ENCODE peak calls at places on chromosomes 2 and 18, in four cellular contexts. B is WTC11, K is K562, T is GM12878. E is an unnamed sample.

GRCh38 chr2:70132244-70133126 is 45.2 kb downstream of the PCBP1 start:
- DNase-seq in B (no peak), K (no peak), T (no peak), E (peak)

GRCh38 chr18:34258176-34258575 is 33.5 kb upstream of the NOL4 start:
- DNase-seq in B (no peak), K (no peak), T (no peak), E (no peak)

GRCh38 chr2:139055165-139055564 is 275.0 kb upstream of the NXPH2 start:
- DNase-seq in B (no peak), K (no peak), T (no peak), E (no peak)

GRCh38 chr2:138275292-138275690 is 226.3 kb upstream of the SPOPL start:
- DNase-seq in B (no peak), K (no peak), T (no peak), E (peak)

GRCh38 chr2:203846490-203847105 is 21.0 kb upstream of the CTLA4 start:
- DNase-seq in B (no peak), K (no peak), T (no peak), E (no peak)

GRCh38 chr2:88113069-88113468 is 14.8 kb downstream of the FABP1 start:
- DNase-seq in B (no peak), K (no peak), T (no peak), E (no peak)

GRCh38 chr18:29616885-29617284 is 1425.7 kb downstream of the DSC3 start:
- DNase-seq in B (no peak), K (no peak), T (no peak), E (no peak)

GRCh38 chr2:158464426-158465281 is 7.9 kb downstream of the PKP4 start:
- DNase-seq in B (no peak), K (peak), T (no peak), E (peak)

GRCh38 chr2:138829326-138829725 is 49.1 kb upstream of the NXPH2 start:
- DNase-seq in B (peak), K (peak), T (no peak), E (peak)

GRCh38 chr18:24136967-24137373 is 1.9 kb upstream of the CABYR start:
- DNase-seq in B (no peak), K (no peak), T (no peak), E (no peak)

GRCh38 chr2:32442020-32442467 is 85.2 kb downstream of the BIRC6 start:
- DNase-seq in B (no peak), K (no peak), T (no peak), E (peak)

GRCh38 chr2:28707592-28707991 is 44.0 kb upstream of the PPP1CB start:
- DNase-seq in B (no peak), K (no peak), T (no peak), E (no peak)

GRCh38 chr2:26540977-26541376 is 63.1 kb upstream of the OTOF start:
- DNase-seq in B (no peak), K (no peak), T (no peak), E (no peak)

GRCh38 chr2:39664478-39664877 is 1.2 kb upstream of the TMEM178A start:
- DNase-seq in B (no peak), K (no peak), T (no peak), E (no peak)

DNA sequence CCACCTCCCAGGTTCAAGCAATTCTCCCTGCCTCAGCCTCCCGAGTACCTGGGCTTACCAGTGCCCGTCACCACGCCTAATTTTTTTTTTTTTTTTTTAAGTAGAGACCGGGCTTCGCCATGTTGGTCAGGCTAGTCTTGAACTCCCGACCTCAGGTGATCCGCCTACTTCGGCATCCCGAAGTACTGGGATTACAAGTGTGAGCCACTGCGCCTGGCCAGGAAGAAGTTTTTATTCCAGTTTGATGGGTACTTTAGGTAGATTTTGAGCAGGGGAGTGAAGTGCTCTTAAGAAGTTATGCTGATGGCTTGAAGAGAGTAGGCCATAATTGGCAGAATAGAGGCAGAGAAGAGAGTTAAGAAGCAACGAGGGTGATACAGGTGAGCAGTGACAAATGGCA is 25.3 kb downstream of the FZD5 start:
- DNase-seq in B (no peak), K (no peak), T (no peak), E (no peak)
- TF ChIP-seq CREM in B (no peak), K (no peak), T (no peak), E (no peak)

DNA sequence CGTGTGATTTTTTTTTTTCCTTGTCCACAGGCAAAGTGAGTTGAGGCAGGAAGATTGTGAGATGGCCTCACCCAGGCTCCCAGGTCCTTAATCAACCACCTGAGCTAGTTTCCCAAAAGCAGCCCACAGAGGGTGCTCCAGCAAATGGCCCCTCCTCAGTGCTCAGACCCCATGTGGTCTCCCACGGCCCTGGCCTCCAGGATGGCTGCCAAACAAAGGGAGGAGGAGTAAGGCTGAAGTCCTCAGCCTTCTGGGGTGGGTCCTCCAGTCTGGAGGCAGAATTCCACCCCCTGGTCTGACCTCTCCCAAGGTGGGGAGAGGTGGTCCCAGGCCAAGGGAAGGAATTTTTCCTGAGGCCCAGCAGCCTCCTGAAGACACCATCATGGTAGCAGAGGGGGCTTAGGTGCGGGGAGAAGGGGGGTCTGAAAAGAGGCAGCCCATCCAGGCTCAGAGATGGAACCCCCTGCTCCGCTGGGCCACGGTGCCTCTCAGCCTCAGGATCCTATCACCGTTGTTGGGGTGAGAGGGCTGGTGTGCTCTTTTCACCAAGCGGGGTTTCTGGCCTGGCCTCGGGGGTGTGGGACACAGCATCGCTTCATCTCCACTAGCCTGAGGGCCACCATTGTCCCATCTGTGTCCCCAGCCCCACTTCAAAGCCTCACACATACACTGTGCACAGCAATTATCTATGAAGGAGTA is 2.3 kb downstream of the NGEF start:
- DNase-seq in B (no peak), K (no peak), T (no peak), E (no peak)
- TF ChIP-seq CREM in B (no peak), K (no peak), T (no peak), E (no peak)

DNA sequence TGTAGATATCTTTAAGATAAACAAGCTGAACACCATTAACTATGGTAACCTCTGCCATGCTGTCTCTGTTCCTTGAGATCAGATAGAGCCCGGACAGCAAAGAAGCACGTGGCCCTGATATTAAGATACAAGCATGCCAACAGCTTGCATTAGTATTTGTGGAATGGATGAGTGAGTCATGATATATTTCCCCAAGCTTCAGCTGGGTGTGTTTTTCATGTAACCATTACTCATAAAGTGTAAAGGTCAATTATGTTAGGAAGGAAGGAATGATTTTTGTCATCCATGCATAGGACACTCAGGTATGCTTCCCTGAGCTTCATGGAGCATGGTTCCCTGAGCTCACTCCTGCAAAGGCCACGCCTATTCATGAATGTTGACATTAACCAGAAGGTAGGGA is 74.6 kb downstream of the ARL4C start:
- DNase-seq in B (no peak), K (no peak), T (no peak), E (peak)
- TF ChIP-seq CREM in B (no peak), K (no peak), T (no peak), E (no peak)

DNA sequence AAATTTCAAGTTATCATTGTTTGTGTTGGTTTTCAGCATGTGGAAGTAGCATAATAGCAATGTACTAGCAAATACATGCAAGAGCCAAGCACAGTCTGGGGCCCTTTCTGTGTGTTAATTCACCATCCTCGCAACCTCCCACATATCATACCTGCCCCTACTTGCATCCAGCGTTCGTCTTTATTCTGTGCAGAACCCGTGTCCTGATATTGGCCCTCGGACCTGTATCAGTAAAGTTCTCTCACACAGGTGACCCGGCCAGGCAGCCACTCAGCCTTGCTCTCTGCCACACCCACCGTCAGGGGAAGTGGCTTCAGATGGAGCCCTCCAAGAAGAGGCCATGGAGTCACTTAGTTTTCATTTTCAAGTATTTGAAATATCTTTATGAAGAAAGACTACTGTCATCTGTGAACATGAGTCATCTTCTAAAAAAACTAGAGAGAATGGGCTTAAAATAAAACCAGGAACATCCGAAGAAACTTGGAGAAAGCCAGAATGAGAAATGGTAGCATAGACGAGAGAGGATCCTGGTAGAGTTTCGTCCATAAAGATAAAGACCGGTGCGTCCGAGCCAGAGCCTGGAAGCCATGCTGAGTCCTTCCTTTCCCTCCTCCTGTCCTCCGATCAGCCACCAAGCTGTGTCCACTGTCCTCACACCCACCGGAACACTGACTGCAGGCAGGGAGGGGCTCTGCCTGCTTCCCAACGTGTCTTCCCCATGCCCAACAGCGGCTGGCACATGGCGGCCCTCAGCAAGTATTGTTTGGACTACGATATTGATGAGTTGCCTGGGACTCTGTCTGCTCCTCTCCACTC is 57.3 kb upstream of the RPL31 start:
- DNase-seq in B (no peak), K (no peak), T (no peak), E (no peak)
- TF ChIP-seq CREM in B (no peak), K (no peak), T (no peak), E (no peak)

GRCh38 chr2:128380061-128380889 is 61.6 kb upstream of the HS6ST1 start:
- DNase-seq in B (peak), K (no peak), T (no peak), E (no peak)

GRCh38 chr2:128377071-128377910 is 58.6 kb upstream of the HS6ST1 start:
- DNase-seq in B (peak), K (no peak), T (no peak), E (no peak)

GRCh38 chr2:128378231-128379020 is 59.8 kb upstream of the HS6ST1 start:
- DNase-seq in B (peak), K (no peak), T (no peak), E (no peak)

GRCh38 chr2:128381001-128381938 is 62.6 kb upstream of the HS6ST1 start:
- DNase-seq in B (peak), K (no peak), T (no peak), E (peak)

GRCh38 chr2:128379021-128380005 is 60.6 kb upstream of the HS6ST1 start:
- DNase-seq in B (peak), K (no peak), T (no peak), E (peak)
- TF ChIP-seq CREM in B (no peak), K (no peak), T (no peak), E (peak)

DNA sequence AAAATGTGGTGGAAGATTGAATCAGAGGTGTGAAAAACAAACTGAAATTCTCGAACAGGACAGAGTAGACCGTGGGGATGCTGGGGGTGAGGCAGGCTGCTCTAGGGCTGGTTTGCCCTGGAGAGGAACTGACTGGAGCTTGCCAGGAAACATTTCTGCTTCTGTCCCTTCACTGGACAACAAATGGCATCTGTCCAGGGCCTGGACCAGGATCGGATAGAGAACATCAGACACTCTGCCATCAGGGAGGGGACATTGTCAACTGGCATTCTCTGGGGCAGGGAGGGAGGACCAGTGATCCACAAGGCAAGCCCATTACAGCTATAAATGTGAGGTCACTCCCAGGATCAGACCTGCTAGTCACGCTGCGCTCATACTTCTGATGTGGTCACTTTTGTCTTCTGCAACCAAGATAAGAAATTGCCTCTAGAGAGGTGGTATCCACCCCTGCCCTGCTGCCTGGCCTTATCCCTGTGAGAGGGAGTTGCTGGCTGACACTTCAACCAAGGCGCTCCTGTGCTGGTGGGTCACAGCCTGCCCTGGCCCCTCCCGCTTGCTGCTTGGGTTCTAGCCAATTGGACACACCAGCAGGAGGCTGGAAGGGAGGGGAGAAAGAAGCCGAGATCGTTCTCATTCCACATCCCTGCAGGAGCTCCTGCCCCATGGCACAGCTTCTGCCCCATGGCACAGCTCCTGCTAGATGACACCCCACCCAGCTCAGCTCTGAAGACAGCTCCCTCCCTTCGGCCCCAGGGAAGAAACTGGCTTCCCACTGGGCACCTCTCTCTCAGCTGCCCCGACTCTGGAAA is 8.7 kb downstream of the NPPC start:
- DNase-seq in B (no peak), K (peak), T (no peak), E (no peak)
- TF ChIP-seq CREM in B (no peak), K (peak), T (no peak), E (no peak)

GRCh38 chr2:43276962-43277383 is 50.6 kb upstream of the ZFP36L2 start:
- DNase-seq in B (no peak), K (no peak), T (no peak), E (no peak)
- TF ChIP-seq CREM in B (no peak), K (no peak), T (no peak), E (no peak)